ENCODE peak calls at places on chromosomes 12 and 14, in nine cellular contexts. H, O, T, W, Z, A, S, R and Y are unnamed samples.

GRCh38 chr14:58703149-58703509 is 65.4 kb downstream of the DACT1 start:
- DNase-seq in T (no peak), R (no peak), Z (no peak), W (no peak), O (no peak), A (peak; percentile 19), H (peak; percentile 34), S (no peak), Y (no peak)

GRCh38 chr14:87896393-87897380 is 96.3 kb downstream of the GALC start:
- DNase-seq in Z (no peak), O (no peak), R (peak; percentile 12), W (no peak), H (no peak), A (no peak), S (no peak), T (no peak), Y (no peak)

GRCh38 chr14:50230601-50231474 is 540 bp downstream of the SOS2 start:
- DNase-seq in Z (peak; percentile 22), T (peak; percentile 78), S (peak; percentile 23), O (peak; percentile 47), W (no peak), R (no peak), A (peak; percentile 44), H (peak; percentile 49), Y (peak; percentile 40)

GRCh38 chr12:130621696-130622298 is 94.3 kb downstream of the RIMBP2 start:
- DNase-seq in T (peak; percentile 36), W (no peak), R (no peak), H (no peak), Z (no peak), S (no peak), O (no peak), A (peak; percentile 78), Y (no peak)

GRCh38 chr14:68514611-68515194 is 278.2 kb downstream of the ZFP36L1 start:
- DNase-seq in W (no peak), Z (no peak), H (no peak), A (no peak), R (no peak), T (no peak), S (no peak), O (no peak), Y (no peak)

GRCh38 chr12:122421815-122422737 is at the start of gene CLIP1:
- DNase-seq in A (peak; percentile 74), T (peak; percentile 82), W (peak; percentile 34), S (peak; percentile 17), Z (peak; percentile 46), R (no peak), H (peak; percentile 57), O (peak; percentile 59), Y (peak; percentile 67)

GRCh38 chr14:49250109-49250508 is 336.1 kb downstream of the RPS29 start:
- DNase-seq in A (no peak), R (no peak), O (no peak), S (no peak), T (no peak), W (no peak), Z (no peak), H (no peak), Y (no peak)

GRCh38 chr12:113860950-113861349 is 105.2 kb downstream of the RBM19 start:
- DNase-seq in O (no peak), W (no peak), T (no peak), Z (no peak), S (no peak), H (no peak), A (no peak), R (no peak), Y (no peak)

GRCh38 chr12:106581543-106582263 is 1.1 kb upstream of the RFX4 start:
- DNase-seq in T (no peak), R (no peak), H (no peak), Z (no peak), A (no peak), S (no peak), W (no peak), O (no peak), Y (no peak)

GRCh38 chr12:71504471-71504852 is 64.9 kb downstream of the LGR5 start:
- DNase-seq in T (no peak), S (no peak), W (no peak), O (no peak), R (peak; percentile 1), Z (no peak), A (no peak), H (no peak), Y (no peak)

GRCh38 chr12:124053855-124054254 is 80.8 kb downstream of the ZNF664 start:
- DNase-seq in Z (no peak), W (no peak), T (peak; percentile 84), S (no peak), H (no peak), O (no peak), A (peak; percentile 67), R (peak; percentile 73), Y (peak; percentile 81)

GRCh38 chr12:54725233-54725843 is 77.2 kb upstream of the DCD start:
- DNase-seq in Z (no peak), R (no peak), T (no peak), O (no peak), W (no peak), H (no peak), S (no peak), A (no peak), Y (peak; percentile 14)

GRCh38 chr12:25648460-25648859 is 95.4 kb upstream of the LMNTD1 start:
- DNase-seq in S (no peak), A (peak; percentile 80), W (no peak), O (peak; percentile 31), H (peak; percentile 47), Z (no peak), R (peak; percentile 12), T (peak; percentile 89), Y (peak; percentile 74)

GRCh38 chr12:27824126-27824842 is 44.2 kb upstream of the MANSC4 start:
- DNase-seq in R (no peak), A (no peak), Z (no peak), O (no peak), T (no peak), H (no peak), W (no peak), S (no peak), Y (no peak)

GRCh38 chr14:77212933-77213656 is 31.5 kb downstream of the TMEM63C start:
- DNase-seq in A (peak; percentile 65), Z (no peak), H (no peak), W (no peak), R (no peak), T (no peak), O (no peak), S (no peak), Y (peak; percentile 77)

GRCh38 chr12:76908303-76909017 is 29.6 kb upstream of the CSRP2 start:
- DNase-seq in O (no peak), W (no peak), Z (no peak), T (no peak), R (no peak), A (no peak), H (no peak), S (no peak), Y (no peak)

GRCh38 chr14:75911883-75912282 is 69.9 kb downstream of the TGFB3 start:
- DNase-seq in T (no peak), Z (no peak), O (no peak), A (no peak), R (no peak), W (no peak), S (no peak), H (peak; percentile 42), Y (no peak)

GRCh38 chr12:112121780-112122565 is 3.4 kb upstream of the TRAFD1 start:
- DNase-seq in R (no peak), T (peak; percentile 96), A (no peak), S (no peak), W (no peak), H (peak; percentile 79), O (peak; percentile 73), Z (no peak), Y (no peak)

GRCh38 chr12:990649-991349 is at the start of gene ERC1:
- DNase-seq in W (peak; percentile 74), O (peak; percentile 82), A (peak; percentile 93), H (peak; percentile 87), T (peak; percentile 94), S (peak; percentile 46), Z (peak; percentile 89), R (peak; percentile 28), Y (peak; percentile 91)

GRCh38 chr14:77059276-77059934 is 30.9 kb upstream of the IRF2BPL start:
- DNase-seq in W (peak; percentile 30), O (no peak), H (no peak), A (peak; percentile 95), S (no peak), Z (no peak), T (no peak), R (peak; percentile 75), Y (no peak)

GRCh38 chr12:117671734-117672133 is 297.1 kb downstream of the KSR2 start:
- DNase-seq in S (no peak), W (no peak), T (no peak), R (peak; percentile 52), O (no peak), Z (no peak), H (no peak), A (peak; percentile 34), Y (peak; percentile 73)

GRCh38 chr14:64955297-64955696 is 12.8 kb upstream of the GPX2 start:
- DNase-seq in Z (no peak), O (no peak), W (no peak), R (no peak), S (no peak), A (no peak), T (peak; percentile 50), H (no peak), Y (no peak)

GRCh38 chr12:20196767-20197166 is 171.6 kb upstream of the PDE3A start:
- DNase-seq in A (no peak), T (no peak), Z (no peak), R (no peak), W (no peak), H (no peak), S (no peak), O (no peak), Y (no peak)

GRCh38 chr12:40668095-40668494 is 24.1 kb upstream of the CNTN1 start:
- DNase-seq in A (no peak), W (no peak), Z (no peak), S (no peak), O (no peak), R (no peak), T (no peak), H (no peak), Y (no peak)

GRCh38 chr12:24038211-24038997 is 88.9 kb upstream of the SOX5 start:
- DNase-seq in O (no peak), A (no peak), H (no peak), W (no peak), Z (no peak), S (no peak), R (no peak), T (no peak), Y (no peak)

GRCh38 chr12:2958432-2959193 is 584 bp upstream of the TEAD4 start:
- DNase-seq in R (no peak), A (no peak), T (peak; percentile 68), S (no peak), O (peak; percentile 37), Z (no peak), W (no peak), H (peak; percentile 71), Y (peak; percentile 79)

GRCh38 chr12:84891106-84891838 is 21.3 kb downstream of the SLC6A15 start:
- DNase-seq in H (no peak), R (no peak), A (no peak), T (no peak), W (no peak), S (no peak), O (no peak), Z (no peak), Y (no peak)

GRCh38 chr14:90522585-90523191 is 125.9 kb downstream of the CALM1 start:
- DNase-seq in W (no peak), R (no peak), A (peak; percentile 95), Z (no peak), S (no peak), O (peak; percentile 59), T (peak; percentile 95), H (peak; percentile 77), Y (no peak)